ENCODE peak calls at places on chromosomes 1 and 21, in ten cellular contexts. B is GM10248, U is fibroblast of mammary gland, Z is tibial nerve, Y is mucosa of gallbladder, G is retina, C is ACHN, J is neural progenitor cell, S is Ammon's horn, N is G401. K is an unnamed sample.

GRCh38 chr1:162040657-162041056 is 17.0 kb upstream of the OLFML2B start:
- DNase-seq in B (no peak), U (peak), Z (no peak), Y (no peak), G (no peak), C (peak), J (peak), S (no peak), N (no peak), K (peak)

GRCh38 chr1:171441278-171441677 is 44.1 kb upstream of the PRRC2C start:
- DNase-seq in B (no peak), U (peak), Z (no peak), Y (no peak), G (no peak), C (no peak), J (no peak), S (peak), N (no peak), K (no peak)

GRCh38 chr21:21612446-21612845 is 614.2 kb downstream of the NCAM2 start:
- DNase-seq in B (no peak), U (peak), Z (no peak), Y (no peak), G (no peak), C (peak), J (peak), S (peak), N (no peak), K (no peak)

GRCh38 chr1:209839875-209840491 is 12.2 kb downstream of the UTP25 start:
- DNase-seq in B (no peak), U (peak), Z (no peak), Y (no peak), G (no peak), C (peak), J (no peak), S (no peak), N (no peak), K (peak)

GRCh38 chr1:237220243-237220642 is 178.3 kb downstream of the RYR2 start:
- DNase-seq in B (no peak), U (no peak), Z (no peak), Y (peak), G (no peak), C (no peak), J (no peak), S (peak), N (peak), K (no peak)

GRCh38 chr1:107724648-107725047 is 240.3 kb downstream of the VAV3 start:
- DNase-seq in B (no peak), U (no peak), Z (no peak), Y (no peak), G (no peak), C (no peak), J (no peak), S (no peak), N (no peak), K (peak)

GRCh38 chr1:197399691-197400521 is 131.9 kb downstream of the CRB1 start:
- DNase-seq in B (peak), U (peak), Z (no peak), Y (no peak), G (no peak), C (peak), J (peak), S (no peak), N (no peak), K (peak)

GRCh38 chr1:58929667-58930325 is 145.9 kb upstream of the JUN start:
- DNase-seq in B (no peak), U (peak), Z (no peak), Y (no peak), G (no peak), C (no peak), J (no peak), S (no peak), N (no peak), K (peak)

GRCh38 chr1:40316595-40317393 is at the start of gene COL9A2:
- DNase-seq in B (peak), U (no peak), Z (no peak), Y (no peak), G (peak), C (peak), J (peak), S (peak), N (no peak), K (peak)

GRCh38 chr1:200708769-200709168 is 29.9 kb upstream of the CAMSAP2 start:
- DNase-seq in B (no peak), U (peak), Z (no peak), Y (no peak), G (no peak), C (peak), J (no peak), S (no peak), N (no peak), K (no peak)

GRCh38 chr1:109299087-109299983 is 7.5 kb downstream of the MYBPHL start:
- DNase-seq in B (no peak), U (peak), Z (peak), Y (no peak), G (no peak), C (peak), J (no peak), S (peak), N (peak), K (peak)